ENCODE peak calls at places on chromosome 9, in four cellular contexts. X, J, A and M are unnamed samples.

GRCh38 chr9:127651697-127652610 is 39.9 kb downstream of the STXBP1 start:
- DNase-seq in X (no peak), J (no peak), A (no peak), M (no peak)

GRCh38 chr9:15501803-15502202 is 9.0 kb downstream of the PSIP1 start:
- DNase-seq in X (no peak), J (no peak), A (no peak), M (no peak)

GRCh38 chr9:136546697-136547481 is 1.0 kb upstream of the NOTCH1 start:
- DNase-seq in X (no peak), J (peak), A (peak), M (no peak)

GRCh38 chr9:7542648-7543165 is 256.9 kb downstream of the DMAC1 start:
- DNase-seq in X (no peak), J (no peak), A (no peak), M (no peak)

GRCh38 chr9:73348485-73348884 is 196.8 kb downstream of the ANXA1 start:
- DNase-seq in X (no peak), J (peak), A (no peak), M (peak)

GRCh38 chr9:70466976-70467551 is 52.6 kb upstream of the KLF9 start:
- DNase-seq in X (no peak), J (peak), A (no peak), M (no peak)

GRCh38 chr9:114791736-114792135 is 14.1 kb downstream of the TNFSF15 start:
- DNase-seq in X (no peak), J (no peak), A (no peak), M (no peak)

GRCh38 chr9:17829812-17830385 is 251.0 kb downstream of the SH3GL2 start:
- DNase-seq in X (no peak), J (no peak), A (no peak), M (no peak)

GRCh38 chr9:78552802-78553201 is 255.9 kb downstream of the PSAT1 start:
- DNase-seq in X (no peak), J (no peak), A (no peak), M (no peak)

GRCh38 chr9:3922846-3923245 is 377.0 kb downstream of the GLIS3 start:
- DNase-seq in X (no peak), J (peak), A (no peak), M (no peak)

GRCh38 chr9:136511670-136512592 is 29.1 kb upstream of the SEC16A start:
- DNase-seq in X (peak), J (peak), A (no peak), M (no peak)

GRCh38 chr9:83937861-83938455 is 16.7 kb upstream of the KIF27 start:
- DNase-seq in X (peak), J (peak), A (peak), M (peak)

GRCh38 chr9:95516736-95517558 is at the start of gene PTCH1:
- DNase-seq in X (peak), J (peak), A (peak), M (no peak)

GRCh38 chr9:35826071-35826701 is 2.3 kb downstream of the FAM221B start:
- DNase-seq in X (no peak), J (peak), A (peak), M (no peak)